ENCODE peak calls at places on chromosomes 7 and 10, in six cellular contexts. T is HAP-1; K is SJSA1; F is tibial nerve; H is CD8-positive, alpha-beta T cell; C is GM23248. A is an unnamed sample. For H3K36me3, the result is how much of the 10 kb centered on the place peaks cover.

GRCh38 chr10:113362645-113363091 is 190.2 kb upstream of the HABP2 start:
- DNase-seq in T (no peak), K (peak), F (no peak), H (no peak), C (peak), A (no peak)

GRCh38 chr10:124286621-124287020 is 132.1 kb downstream of the OAT start:
- DNase-seq in T (no peak), K (no peak), F (no peak), H (no peak), C (no peak), A (no peak)

GRCh38 chr7:149686001-149686400 is 87.4 kb downstream of the ZNF467 start:
- DNase-seq in T (no peak), K (no peak), F (no peak), H (no peak), C (peak), A (no peak)

GRCh38 chr7:106329408-106329807 is 44.6 kb upstream of the NAMPT start:
- DNase-seq in T (no peak), K (peak), F (no peak), H (no peak), C (peak), A (no peak)

GRCh38 chr10:101056365-101057151 is 5.2 kb upstream of the KAZALD1 start:
- DNase-seq in T (no peak), K (no peak), F (no peak), H (no peak), C (no peak), A (no peak)

GRCh38 chr7:30119890-30120577 is 14.8 kb upstream of the MTURN start:
- DNase-seq in T (no peak), K (no peak), F (no peak), H (no peak), C (no peak), A (no peak)

GRCh38 chr10:71232089-71232998 is 20.0 kb downstream of the UNC5B start:
- DNase-seq in T (no peak), K (no peak), F (no peak), H (no peak), C (peak), A (no peak)

GRCh38 chr7:119197872-119198527 is 973.5 kb downstream of the ANKRD7 start:
- DNase-seq in T (peak), K (peak), F (no peak), H (no peak), C (peak), A (no peak)

GRCh38 chr7:102063736-102064135 is 222.9 kb upstream of the SH2B2 start:
- DNase-seq in T (no peak), K (peak), F (no peak), H (no peak), C (peak), A (no peak)

GRCh38 chr10:132158122-132158741 is 28.5 kb upstream of the DPYSL4 start:
- DNase-seq in T (no peak), K (no peak), F (no peak), H (no peak), C (peak), A (no peak)

GRCh38 chr10:59143550-59143949 is 32.9 kb upstream of the PHYHIPL start:
- DNase-seq in T (no peak), K (no peak), F (no peak), H (no peak), C (no peak), A (no peak)

GRCh38 chr7:121480566-121481335 is 84.6 kb upstream of the FAM3C start:
- DNase-seq in T (peak), K (no peak), F (no peak), H (no peak), C (no peak), A (no peak)

GRCh38 chr10:46169736-46170135 is 117.1 kb upstream of the ANTXRL start:
- DNase-seq in T (no peak), K (no peak), F (no peak), H (no peak), C (no peak), A (no peak)

GRCh38 chr10:121325490-121326231 is 272.6 kb downstream of the FGFR2 start:
- DNase-seq in T (no peak), K (no peak), F (no peak), H (no peak), C (no peak), A (no peak)

GRCh38 chr10:35208949-35209613 is 82.4 kb downstream of the CREM start:
- DNase-seq in T (no peak), K (no peak), F (no peak), H (no peak), C (no peak), A (no peak)

GRCh38 chr7:1025747-1026581 is 18.4 kb upstream of the GPR146 start:
- DNase-seq in T (no peak), K (no peak), F (no peak), H (no peak), C (no peak), A (no peak)

GRCh38 chr7:18666107-18666728 is 170.7 kb downstream of the HDAC9 start:
- DNase-seq in T (peak), K (peak), F (peak), H (peak), C (peak), A (peak)

GRCh38 chr7:1814089-1814811 is 144.2 kb downstream of the ELFN1 start:
- DNase-seq in T (no peak), K (no peak), F (no peak), H (no peak), C (no peak), A (no peak)

GRCh38 chr10:92689663-92690210 is at the start of gene HHEX:
- DNase-seq in T (peak), K (no peak), F (no peak), H (no peak), C (peak), A (no peak)

GRCh38 chr7:2602736-2603387 is 28.9 kb upstream of the TTYH3 start:
- DNase-seq in T (no peak), K (no peak), F (no peak), H (no peak), C (no peak), A (no peak)

GRCh38 chr10:7040681-7041080 is 370.2 kb downstream of the SFMBT2 start:
- DNase-seq in T (no peak), K (no peak), F (no peak), H (no peak), C (no peak), A (no peak)

GRCh38 chr10:103542764-103543616 is 49.5 kb downstream of the NEURL1 start:
- DNase-seq in T (peak), K (peak), F (no peak), H (no peak), C (peak), A (no peak)

GRCh38 chr7:137893143-137893742 is 46.5 kb upstream of the DGKI start:
- DNase-seq in T (no peak), K (no peak), F (no peak), H (no peak), C (no peak), A (no peak)

GRCh38 chr7:137888254-137888653 is 41.5 kb upstream of the DGKI start:
- DNase-seq in T (no peak), K (no peak), F (no peak), H (no peak), C (no peak), A (no peak)

GRCh38 chr7:137895301-137896201 is 48.8 kb upstream of the DGKI start:
- DNase-seq in T (no peak), K (no peak), F (no peak), H (no peak), C (no peak), A (no peak)

GRCh38 chr7:137890449-137890916 is 43.7 kb upstream of the DGKI start:
- DNase-seq in T (no peak), K (no peak), F (no peak), H (no peak), C (no peak), A (no peak)

DNA sequence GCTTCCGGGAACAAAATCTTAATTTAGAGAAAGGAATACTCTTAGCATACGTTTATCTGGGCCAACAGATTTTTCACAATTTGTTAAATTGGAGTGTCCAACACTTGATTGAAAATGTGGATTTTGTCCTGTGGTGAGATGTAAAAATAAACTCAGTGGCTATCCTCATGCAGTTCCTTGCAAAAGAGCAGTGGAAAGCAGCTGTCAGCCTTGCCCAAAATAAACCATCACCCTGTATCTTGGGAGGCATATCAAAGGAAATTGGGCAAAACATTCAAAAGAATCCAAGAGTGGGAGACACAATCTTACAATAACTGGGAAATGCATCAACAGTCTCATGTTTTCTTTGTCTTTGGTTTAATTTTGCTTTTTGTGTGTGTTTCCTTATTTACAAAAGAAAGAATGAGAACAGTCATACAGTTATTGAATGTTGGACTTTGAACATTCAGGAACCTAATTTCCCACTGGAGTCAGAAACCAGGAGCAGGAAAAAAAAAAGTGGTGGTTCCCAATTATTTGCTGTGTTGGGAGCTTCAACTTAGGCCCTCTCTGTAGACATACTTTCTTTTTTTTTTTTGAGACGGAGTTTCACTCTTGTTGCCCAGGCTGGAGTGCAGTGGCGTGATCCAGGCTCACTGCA is 44.4 kb upstream of the DGKI start:
- DNase-seq in T (no peak), K (peak), F (no peak), H (no peak), C (no peak), A (no peak)
- H3K36me3 ChIP-seq in T (under half), K (under half), F (half or more), H (under half), C (half or more), A (half or more)

GRCh38 chr10:61993676-61994401 is 92.3 kb downstream of the ARID5B start:
- DNase-seq in T (peak), K (no peak), F (no peak), H (no peak), C (peak), A (no peak)
- H3K36me3 ChIP-seq in T (under half), K (under half), F (under half), H (under half), C (under half), A (under half)

GRCh38 chr10:100000109-100000502 is 9.6 kb downstream of the DNMBP start:
- DNase-seq in T (no peak), K (no peak), F (no peak), H (no peak), C (no peak), A (no peak)
- H3K36me3 ChIP-seq in T (under half), K (under half), F (under half), H (under half), C (under half), A (under half)

GRCh38 chr7:138934401-138934800 is 46.8 kb downstream of the KIAA1549 start:
- DNase-seq in T (no peak), K (no peak), F (no peak), H (no peak), C (no peak), A (no peak)
- H3K36me3 ChIP-seq in T (under half), K (under half), F (under half), H (under half), C (under half), A (under half)

DNA sequence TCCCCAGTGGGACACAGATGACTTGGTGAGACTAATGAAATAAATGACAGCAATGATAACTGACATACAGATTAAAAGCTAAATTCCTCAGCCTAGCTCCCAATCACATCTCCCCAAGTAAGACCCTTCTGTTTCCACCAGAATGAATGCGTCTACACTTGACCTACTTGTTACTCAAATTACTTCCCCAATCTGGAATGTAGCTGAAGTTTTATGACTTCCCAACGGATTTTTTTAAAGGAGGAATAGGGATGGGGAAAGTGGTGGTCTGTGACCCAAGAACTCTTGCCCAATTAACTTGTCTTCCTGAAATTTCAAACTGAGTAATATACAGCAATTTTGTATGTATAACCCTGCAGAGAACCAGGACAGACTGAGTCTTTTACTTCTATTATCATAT is 9.1 kb downstream of the H2AZ2 start:
- DNase-seq in T (no peak), K (no peak), F (no peak), H (no peak), C (no peak), A (no peak)
- H3K36me3 ChIP-seq in T (half or more), K (half or more), F (half or more), H (under half), C (under half), A (under half)

GRCh38 chr7:140576589-140576988 is 64.0 kb downstream of the DENND2A start:
- DNase-seq in T (no peak), K (no peak), F (no peak), H (no peak), C (no peak), A (no peak)

GRCh38 chr7:140577656-140578055 is 63.0 kb downstream of the DENND2A start:
- DNase-seq in T (no peak), K (no peak), F (no peak), H (no peak), C (no peak), A (no peak)

GRCh38 chr7:140585333-140585732 is 55.3 kb downstream of the DENND2A start:
- DNase-seq in T (no peak), K (no peak), F (no peak), H (no peak), C (no peak), A (no peak)

GRCh38 chr7:140586517-140586916 is 54.1 kb downstream of the DENND2A start:
- DNase-seq in T (no peak), K (no peak), F (no peak), H (no peak), C (no peak), A (no peak)

GRCh38 chr7:140581411-140581810 is 59.2 kb downstream of the DENND2A start:
- DNase-seq in T (no peak), K (no peak), F (no peak), H (no peak), C (no peak), A (no peak)
- H3K36me3 ChIP-seq in T (under half), K (under half), F (half or more), H (under half), C (under half), A (under half)

GRCh38 chr7:107922891-107923290 is 31.9 kb downstream of the DLD start:
- DNase-seq in T (no peak), K (no peak), F (no peak), H (no peak), C (peak), A (no peak)
- H3K36me3 ChIP-seq in T (half or more), K (half or more), F (half or more), H (under half), C (half or more), A (half or more)

GRCh38 chr10:68023292-68023691 is 51.8 kb downstream of the HERC4 start:
- DNase-seq in T (no peak), K (no peak), F (no peak), H (no peak), C (no peak), A (no peak)
- H3K36me3 ChIP-seq in T (under half), K (half or more), F (half or more), H (under half), C (half or more), A (under half)

DNA sequence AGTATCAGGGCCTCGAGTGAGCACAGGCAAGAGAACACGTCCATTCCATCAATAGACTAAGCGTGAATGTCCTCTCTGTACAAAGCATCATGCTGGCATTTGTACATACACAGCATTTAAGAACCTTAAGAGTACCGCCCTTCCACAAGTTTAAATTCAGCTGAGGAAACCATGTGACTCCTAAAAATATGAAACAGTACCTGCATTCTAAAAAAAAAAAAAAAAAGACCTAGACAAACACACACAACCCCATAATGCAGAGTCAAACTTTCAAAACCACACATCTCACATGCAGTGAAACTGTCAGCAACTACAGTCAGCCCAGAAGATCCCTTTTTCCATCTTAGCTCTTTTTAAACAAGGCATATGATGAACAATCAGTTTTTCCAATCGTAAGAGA is 124.3 kb downstream of the DIP2C start:
- DNase-seq in T (no peak), K (no peak), F (no peak), H (no peak), C (no peak), A (no peak)
- H3K36me3 ChIP-seq in T (under half), K (under half), F (under half), H (under half), C (under half), A (under half)

GRCh38 chr7:47303695-47304453 is 278.0 kb downstream of the TNS3 start:
- DNase-seq in T (no peak), K (no peak), F (no peak), H (no peak), C (no peak), A (no peak)
- H3K36me3 ChIP-seq in T (under half), K (half or more), F (half or more), H (under half), C (under half), A (under half)